ENCODE peak calls at places on chromosomes 4 and X, in seven cellular contexts. E is NCI-H2171; T is mesendoderm; V is activated CD8-positive, alpha-beta T cell treated with anti-CD3 and anti-CD28 coated beads, Interleukin-2, amount 10 ng/mL, durations not matched to agents 7 days and 5 days; X is iPS-NIHi11; K is GM23338; C is CD8-positive, alpha-beta memory T cell. Y is an unnamed sample.
A peak's percentile ranks its signal among the peaks of the same experiment; 100 is the strongest.

GRCh38 chrX:42714981-42715688 is 62.8 kb downstream of the PPP1R2C start:
- DNase-seq in E (peak; percentile 27), T (peak; percentile 79), V (peak; percentile 40), X (peak; percentile 52), K (peak; percentile 70), C (peak; percentile 28), Y (peak; percentile 77)

GRCh38 chrX:150084474-150085229 is 146.4 kb upstream of the EOLA2 start:
- DNase-seq in E (no peak), T (no peak), V (no peak), X (no peak), K (no peak), C (no peak), Y (no peak)

GRCh38 chr4:25180524-25181131 is 20.4 kb upstream of the SEPSECS start:
- DNase-seq in E (peak; percentile 0), T (peak; percentile 74), V (peak; percentile 57), X (peak; percentile 49), K (peak; percentile 86), C (peak; percentile 16), Y (peak; percentile 75)

GRCh38 chr4:56049428-56050212 is 100.9 kb downstream of the CEP135 start:
- DNase-seq in E (no peak), T (peak; percentile 86), V (peak; percentile 24), X (peak; percentile 61), K (peak; percentile 80), C (no peak), Y (peak; percentile 64)

GRCh38 chrX:49754238-49754857 is 58.6 kb upstream of the PAGE1 start:
- DNase-seq in E (peak; percentile 1), T (peak; percentile 37), V (peak; percentile 60), X (peak; percentile 34), K (peak; percentile 60), C (peak; percentile 43), Y (peak; percentile 53)

GRCh38 chr4:13920901-13921300 is 293.4 kb upstream of the BOD1L1 start:
- DNase-seq in E (no peak), T (peak; percentile 99), V (no peak), X (peak; percentile 16), K (peak; percentile 17), C (no peak), Y (no peak)

GRCh38 chr4:83208371-83208770 is 76.2 kb downstream of the COQ2 start:
- DNase-seq in E (no peak), T (no peak), V (no peak), X (no peak), K (no peak), C (no peak), Y (no peak)

GRCh38 chrX:88605222-88605583 is 141.8 kb upstream of the CPXCR1 start:
- DNase-seq in E (no peak), T (no peak), V (no peak), X (no peak), K (no peak), C (no peak), Y (no peak)

GRCh38 chr4:54224960-54225670 is 4.0 kb upstream of the PDGFRA start:
- DNase-seq in E (no peak), T (peak; percentile 31), V (no peak), X (no peak), K (peak; percentile 35), C (no peak), Y (no peak)

GRCh38 chr4:10029403-10029802 is 8.1 kb upstream of the SLC2A9 start:
- DNase-seq in E (no peak), T (no peak), V (no peak), X (no peak), K (no peak), C (no peak), Y (no peak)

GRCh38 chr4:152476796-152477195 is 59.1 kb downstream of the FBXW7 start:
- DNase-seq in E (no peak), T (no peak), V (no peak), X (no peak), K (no peak), C (no peak), Y (no peak)

GRCh38 chr4:110005461-110006056 is 92.9 kb downstream of the EGF start:
- DNase-seq in E (no peak), T (peak; percentile 62), V (no peak), X (peak; percentile 62), K (peak; percentile 82), C (peak; percentile 42), Y (peak; percentile 62)

GRCh38 chr4:171117457-171117856 is 695.7 kb upstream of the GALNTL6 start:
- DNase-seq in E (no peak), T (no peak), V (no peak), X (no peak), K (no peak), C (no peak), Y (no peak)

GRCh38 chr4:75005727-75006126 is 72.8 kb downstream of the PARM1 start:
- DNase-seq in E (no peak), T (no peak), V (no peak), X (no peak), K (no peak), C (no peak), Y (no peak)

GRCh38 chr4:77052352-77052751 is 23.4 kb downstream of the CCNI start:
- DNase-seq in E (no peak), T (peak; percentile 83), V (peak; percentile 72), X (peak; percentile 39), K (peak; percentile 92), C (peak; percentile 39), Y (peak; percentile 78)

GRCh38 chr4:106273831-106274230 is 42.2 kb downstream of the TBCK start:
- DNase-seq in E (no peak), T (peak; percentile 54), V (no peak), X (no peak), K (peak; percentile 31), C (no peak), Y (no peak)

GRCh38 chr4:58064618-58065017 is 954.4 kb upstream of the IGFBP7 start:
- DNase-seq in E (no peak), T (no peak), V (no peak), X (no peak), K (no peak), C (no peak), Y (no peak)

GRCh38 chrX:132853040-132853439 is 105.4 kb downstream of the HS6ST2 start:
- DNase-seq in E (no peak), T (no peak), V (no peak), X (no peak), K (no peak), C (no peak), Y (no peak)

GRCh38 chrX:69189972-69190371 is 24.7 kb upstream of the PJA1 start:
- DNase-seq in E (no peak), T (no peak), V (no peak), X (peak; percentile 15), K (no peak), C (no peak), Y (no peak)

GRCh38 chr4:150582101-150582565 is at the start of gene MAB21L2:
- DNase-seq in E (no peak), T (peak; percentile 51), V (no peak), X (no peak), K (peak; percentile 29), C (no peak), Y (no peak)

GRCh38 chrX:148732743-148733142 is 232.3 kb downstream of the AFF2 start:
- DNase-seq in E (no peak), T (no peak), V (no peak), X (no peak), K (no peak), C (no peak), Y (no peak)

GRCh38 chr4:105179539-105180401 is 33.1 kb downstream of the TET2 start:
- DNase-seq in E (no peak), T (no peak), V (no peak), X (no peak), K (no peak), C (no peak), Y (peak; percentile 40)

GRCh38 chrX:150773634-150774033 is 80.4 kb downstream of the MTMR1 start:
- DNase-seq in E (no peak), T (no peak), V (no peak), X (no peak), K (no peak), C (no peak), Y (no peak)

GRCh38 chrX:69000857-69001256 is 164.4 kb downstream of the PJA1 start:
- DNase-seq in E (no peak), T (no peak), V (no peak), X (no peak), K (no peak), C (no peak), Y (no peak)

GRCh38 chr4:127783971-127784519 is 1.9 kb downstream of the HSPA4L start:
- DNase-seq in E (no peak), T (no peak), V (no peak), X (no peak), K (no peak), C (no peak), Y (no peak)

Y was measured in NCI-H82.